ENCODE peak calls at places on chromosomes 4 and X, in six cellular contexts. C, J, S, E, Q and X are unnamed samples.

GRCh38 chrX:109685656-109686078 is 47.4 kb downstream of the ACSL4 start:
- DNase-seq in E (no peak), S (no peak), Q (no peak), J (no peak), C (no peak), X (no peak)

GRCh38 chr4:33067221-33067620 is 2347.1 kb downstream of the PCDH7 start:
- DNase-seq in E (no peak), S (no peak), Q (no peak), C (no peak), J (no peak), X (no peak)

GRCh38 chr4:23388699-23389395 is 501.0 kb downstream of the PPARGC1A start:
- DNase-seq in Q (no peak), C (no peak), J (no peak), E (no peak), S (no peak), X (no peak)

GRCh38 chr4:34422472-34422871 is 1821.8 kb downstream of the ARAP2 start:
- DNase-seq in J (no peak), S (no peak), E (no peak), C (no peak), Q (no peak), X (no peak)

GRCh38 chr4:30912098-30912719 is 192.0 kb downstream of the PCDH7 start:
- DNase-seq in J (no peak), E (no peak), S (no peak), Q (no peak), C (no peak), X (no peak)

GRCh38 chr4:123127218-123127617 is 204.8 kb upstream of the NUDT6 start:
- DNase-seq in S (no peak), J (no peak), Q (no peak), C (no peak), E (no peak), X (no peak)

GRCh38 chr4:152100378-152101201 is 339.8 kb upstream of the GATB start:
- DNase-seq in S (peak; percentile 29), C (no peak), E (no peak), J (no peak), Q (no peak), X (peak; percentile 23)

GRCh38 chr4:154854362-154854761 is 73.3 kb downstream of the RBM46 start:
- DNase-seq in E (no peak), S (no peak), C (no peak), J (no peak), Q (peak; percentile 7), X (no peak)

GRCh38 chr4:111652206-111652605 is 493.0 kb upstream of the FAM241A start:
- DNase-seq in Q (no peak), E (no peak), J (no peak), S (no peak), C (no peak), X (no peak)

GRCh38 chrX:129996120-129996519 is 13.7 kb downstream of the BCORL1 start:
- DNase-seq in C (peak; percentile 49), J (no peak), Q (no peak), S (no peak), E (no peak), X (no peak)

GRCh38 chr4:52374847-52375246 is 284.3 kb downstream of the USP46 start:
- DNase-seq in E (no peak), Q (peak; percentile 23), C (no peak), S (no peak), J (no peak), X (no peak)

GRCh38 chr4:6499241-6499605 is 26.8 kb upstream of the PPP2R2C start:
- DNase-seq in E (no peak), Q (no peak), J (no peak), C (no peak), S (no peak), X (no peak)

GRCh38 chr4:119093042-119093827 is 42.4 kb upstream of the MYOZ2 start:
- DNase-seq in C (no peak), S (no peak), E (no peak), J (no peak), Q (no peak), X (no peak)

GRCh38 chrX:76253432-76253831 is 80.6 kb downstream of the PBDC1 start:
- DNase-seq in C (peak; percentile 11), Q (peak; percentile 45), J (no peak), S (peak; percentile 1), E (peak; percentile 30), X (no peak)

GRCh38 chr4:73277201-73277600 is 18.6 kb upstream of the ANKRD17 start:
- DNase-seq in S (no peak), J (no peak), E (no peak), C (no peak), Q (no peak), X (no peak)

GRCh38 chrX:110853610-110854009 is 58.0 kb upstream of the CHRDL1 start:
- DNase-seq in J (no peak), S (no peak), Q (no peak), E (no peak), C (peak; percentile 6), X (no peak)

GRCh38 chrX:124507276-124507675 is 160.9 kb downstream of the SH2D1A start:
- DNase-seq in S (no peak), C (no peak), Q (no peak), J (no peak), E (no peak), X (no peak)

GRCh38 chrX:80578518-80579105 is 158.4 kb downstream of the TENT5D start:
- DNase-seq in E (no peak), J (no peak), S (no peak), Q (peak; percentile 6), C (peak; percentile 23), X (no peak)

GRCh38 chrX:19443886-19444530 is 71.3 kb downstream of the MAP3K15 start:
- DNase-seq in J (no peak), E (no peak), S (no peak), Q (no peak), C (no peak), X (no peak)

GRCh38 chr4:43943998-43944397 is 504.6 kb downstream of the KCTD8 start:
- DNase-seq in S (no peak), Q (no peak), C (no peak), J (no peak), E (no peak), X (no peak)

GRCh38 chrX:121160987-121161386 is 113.6 kb downstream of the GLUD2 start:
- DNase-seq in S (no peak), C (peak; percentile 9), Q (no peak), J (no peak), E (peak; percentile 31), X (peak; percentile 2)

GRCh38 chr4:174681723-174682300 is 147.2 kb downstream of the GLRA3 start:
- DNase-seq in J (no peak), S (no peak), E (no peak), C (peak; percentile 82), Q (no peak), X (no peak)

GRCh38 chr4:76105652-76106051 is 31.1 kb downstream of the ART3 start:
- DNase-seq in C (peak; percentile 12), J (no peak), Q (no peak), E (no peak), S (no peak), X (no peak)

GRCh38 chr4:55722132-55722531 is 86.0 kb upstream of the NMU start:
- DNase-seq in Q (no peak), C (no peak), S (no peak), E (no peak), J (no peak), X (no peak)

GRCh38 chrX:3803305-3803704 is 89.9 kb upstream of the PRKX start:
- DNase-seq in C (no peak), J (no peak), S (no peak), Q (no peak), E (no peak), X (no peak)

GRCh38 chrX:10189317-10190268 is 32.8 kb downstream of the CLCN4 start:
- DNase-seq in S (no peak), E (no peak), Q (peak; percentile 57), J (no peak), C (peak; percentile 66), X (peak; percentile 43)

GRCh38 chrX:115889121-115889890 is 281.2 kb upstream of the AGTR2 start:
- DNase-seq in J (no peak), E (no peak), C (no peak), Q (no peak), S (no peak), X (no peak)

GRCh38 chr4:4860381-4860802 is 927 bp downstream of the MSX1 start:
- DNase-seq in C (peak; percentile 44), J (no peak), Q (peak; percentile 24), E (no peak), S (no peak), X (no peak)
- TF ChIP-seq TAF1 in C (no peak), J (no peak), Q (no peak), E (no peak), S (no peak), X (no peak)

GRCh38 chrX:70449457-70449966 is 4.9 kb downstream of the DLG3 start:
- DNase-seq in Q (no peak), J (no peak), S (no peak), C (no peak), E (no peak), X (no peak)

GRCh38 chrX:70454441-70455365 is 10.1 kb downstream of the DLG3 start:
- DNase-seq in C (peak; percentile 89), Q (peak; percentile 84), J (peak; percentile 85), E (no peak), S (no peak), X (peak; percentile 52)

GRCh38 chrX:70453024-70453618 is 8.5 kb downstream of the DLG3 start:
- DNase-seq in S (no peak), C (no peak), Q (no peak), E (no peak), J (no peak), X (no peak)

GRCh38 chrX:70455366-70456202 is 10.9 kb downstream of the DLG3 start:
- DNase-seq in J (no peak), E (no peak), C (no peak), Q (no peak), S (no peak), X (no peak)

GRCh38 chrX:70452143-70452733 is 7.6 kb downstream of the DLG3 start:
- DNase-seq in J (no peak), S (no peak), E (no peak), Q (peak; percentile 19), C (peak; percentile 78), X (no peak)
- TF ChIP-seq POLR2A in J (no peak), S (no peak), E (no peak), Q (no peak), C (no peak), X (no peak)

GRCh38 chr4:1588306-1588705 is 95.8 kb downstream of the FAM53A start:
- DNase-seq in S (no peak), J (no peak), C (no peak), E (no peak), Q (no peak), X (no peak)

GRCh38 chr4:1591107-1591506 is 93.0 kb downstream of the FAM53A start:
- DNase-seq in C (no peak), J (no peak), E (no peak), S (no peak), Q (no peak), X (no peak)

GRCh38 chr4:1592179-1593037 is 91.7 kb downstream of the FAM53A start:
- DNase-seq in J (no peak), E (no peak), C (no peak), S (no peak), Q (no peak), X (no peak)

GRCh38 chr4:1589098-1589497 is 95.0 kb downstream of the FAM53A start:
- DNase-seq in S (no peak), J (no peak), E (no peak), Q (no peak), C (no peak), X (no peak)

GRCh38 chr4:1590244-1590643 is 93.9 kb downstream of the FAM53A start:
- DNase-seq in J (no peak), C (peak; percentile 69), E (no peak), S (no peak), Q (no peak), X (no peak)
- TF ChIP-seq TAF1 in J (no peak), C (no peak), E (no peak), S (no peak), Q (no peak), X (no peak)

GRCh38 chr4:128289523-128290158 is 2.0 kb upstream of the PGRMC2 start:
- DNase-seq in E (no peak), C (peak; percentile 47), J (no peak), S (no peak), Q (no peak), X (no peak)
- TF ChIP-seq POLR2A in E (no peak), C (no peak), J (no peak), S (no peak), Q (no peak), X (no peak)